ENCODE peak calls at places on chromosomes 5 and 9, in four cellular contexts. One of them, this sample, is unnamed.

GRCh38 chr5:178460174-178460573 is 130.0 kb downstream of the COL23A1 start:
- DNase-seq in bronchial epithelial cell: no peak
- DNase-seq in NCI-H1417: no peak
- DNase-seq in naive thymus-derived CD8-positive, alpha-beta T cell: no peak
- DNase-seq in this sample: no peak

GRCh38 chr9:34493972-34494535 is 28.7 kb downstream of the ENHO start:
- DNase-seq in NCI-H1417: no peak
- DNase-seq in bronchial epithelial cell: peak; percentile 22
- DNase-seq in naive thymus-derived CD8-positive, alpha-beta T cell: peak; percentile 29
- DNase-seq in this sample: no peak

GRCh38 chr5:60287174-60287771 is 393.7 kb upstream of the PDE4D start:
- DNase-seq in NCI-H1417: peak; percentile 64
- DNase-seq in bronchial epithelial cell: peak; percentile 66
- DNase-seq in naive thymus-derived CD8-positive, alpha-beta T cell: no peak
- DNase-seq in this sample: peak; percentile 19

GRCh38 chr9:109831996-109832395 is 52.0 kb downstream of the PALM2AKAP2 start:
- DNase-seq in NCI-H1417: no peak
- DNase-seq in bronchial epithelial cell: no peak
- DNase-seq in naive thymus-derived CD8-positive, alpha-beta T cell: no peak
- DNase-seq in this sample: no peak

GRCh38 chr9:109779711-109780452 is at the start of gene PALM2AKAP2:
- DNase-seq in naive thymus-derived CD8-positive, alpha-beta T cell: peak; percentile 4
- DNase-seq in NCI-H1417: peak; percentile 81
- DNase-seq in bronchial epithelial cell: peak; percentile 44
- DNase-seq in this sample: no peak

GRCh38 chr5:134510970-134511795 is 14.3 kb upstream of the JADE2 start:
- DNase-seq in bronchial epithelial cell: peak; percentile 90
- DNase-seq in NCI-H1417: no peak
- DNase-seq in naive thymus-derived CD8-positive, alpha-beta T cell: no peak
- DNase-seq in this sample: no peak

GRCh38 chr5:63053019-63053638 is 474.5 kb downstream of the LRRC70 start:
- DNase-seq in naive thymus-derived CD8-positive, alpha-beta T cell: no peak
- DNase-seq in bronchial epithelial cell: no peak
- DNase-seq in NCI-H1417: no peak
- DNase-seq in this sample: no peak

GRCh38 chr9:128920381-128921058 is at the start of gene PHYHD1:
- DNase-seq in bronchial epithelial cell: peak; percentile 71
- DNase-seq in NCI-H1417: no peak
- DNase-seq in naive thymus-derived CD8-positive, alpha-beta T cell: no peak
- DNase-seq in this sample: no peak

GRCh38 chr9:121240394-121241145 is 27.4 kb upstream of the GSN start:
- DNase-seq in bronchial epithelial cell: no peak
- DNase-seq in naive thymus-derived CD8-positive, alpha-beta T cell: no peak
- DNase-seq in NCI-H1417: no peak
- DNase-seq in this sample: no peak

GRCh38 chr9:112655633-112656032 is 62.3 kb downstream of the INIP start:
- DNase-seq in bronchial epithelial cell: no peak
- DNase-seq in NCI-H1417: no peak
- DNase-seq in naive thymus-derived CD8-positive, alpha-beta T cell: no peak
- DNase-seq in this sample: no peak

GRCh38 chr5:93189707-93190120 is 391.3 kb downstream of the NR2F1-AS1 start:
- DNase-seq in bronchial epithelial cell: peak; percentile 100
- DNase-seq in NCI-H1417: no peak
- DNase-seq in naive thymus-derived CD8-positive, alpha-beta T cell: no peak
- DNase-seq in this sample: no peak

GRCh38 chr9:92655896-92656536 is 13.9 kb downstream of the IPPK start:
- DNase-seq in NCI-H1417: no peak
- DNase-seq in bronchial epithelial cell: no peak
- DNase-seq in naive thymus-derived CD8-positive, alpha-beta T cell: no peak
- DNase-seq in this sample: no peak

GRCh38 chr5:139383275-139383992 is at the start of gene SLC23A1:
- DNase-seq in NCI-H1417: no peak
- DNase-seq in naive thymus-derived CD8-positive, alpha-beta T cell: no peak
- DNase-seq in bronchial epithelial cell: no peak
- DNase-seq in this sample: no peak

GRCh38 chr5:149014634-149015033 is 48.2 kb downstream of the SH3TC2 start:
- DNase-seq in NCI-H1417: no peak
- DNase-seq in naive thymus-derived CD8-positive, alpha-beta T cell: no peak
- DNase-seq in bronchial epithelial cell: no peak
- DNase-seq in this sample: no peak

GRCh38 chr9:132350861-132351315 is 3.9 kb downstream of the SETX start:
- DNase-seq in naive thymus-derived CD8-positive, alpha-beta T cell: no peak
- DNase-seq in bronchial epithelial cell: no peak
- DNase-seq in NCI-H1417: no peak
- DNase-seq in this sample: peak; percentile 42

GRCh38 chr5:168472329-168472728 is 13.9 kb upstream of the RARS1 start:
- DNase-seq in bronchial epithelial cell: peak; percentile 85
- DNase-seq in NCI-H1417: no peak
- DNase-seq in naive thymus-derived CD8-positive, alpha-beta T cell: no peak
- DNase-seq in this sample: no peak

GRCh38 chr5:57036621-57037160 is 84.8 kb upstream of the MIER3 start:
- DNase-seq in NCI-H1417: no peak
- DNase-seq in naive thymus-derived CD8-positive, alpha-beta T cell: no peak
- DNase-seq in bronchial epithelial cell: no peak
- DNase-seq in this sample: no peak

GRCh38 chr9:96067004-96067403 is 191.5 kb downstream of the ERCC6L2 start:
- DNase-seq in NCI-H1417: no peak
- DNase-seq in naive thymus-derived CD8-positive, alpha-beta T cell: no peak
- DNase-seq in bronchial epithelial cell: no peak
- DNase-seq in this sample: no peak

GRCh38 chr5:123732261-123732660 is 220.3 kb downstream of the CSNK1G3 start:
- DNase-seq in bronchial epithelial cell: no peak
- DNase-seq in NCI-H1417: no peak
- DNase-seq in naive thymus-derived CD8-positive, alpha-beta T cell: no peak
- DNase-seq in this sample: no peak

GRCh38 chr9:86713970-86714369 is 233.3 kb downstream of the GAS1 start:
- DNase-seq in NCI-H1417: no peak
- DNase-seq in naive thymus-derived CD8-positive, alpha-beta T cell: no peak
- DNase-seq in bronchial epithelial cell: no peak
- DNase-seq in this sample: no peak

GRCh38 chr5:156361451-156362109 is 34.6 kb downstream of the SGCD start:
- DNase-seq in NCI-H1417: no peak
- DNase-seq in bronchial epithelial cell: no peak
- DNase-seq in naive thymus-derived CD8-positive, alpha-beta T cell: no peak
- DNase-seq in this sample: no peak

GRCh38 chr5:39578887-39579497 is 154.2 kb upstream of the DAB2 start:
- DNase-seq in bronchial epithelial cell: peak; percentile 34
- DNase-seq in NCI-H1417: peak; percentile 39
- DNase-seq in naive thymus-derived CD8-positive, alpha-beta T cell: no peak
- DNase-seq in this sample: peak; percentile 14

GRCh38 chr5:95043234-95043633 is 241.7 kb downstream of the MCTP1 start:
- DNase-seq in NCI-H1417: no peak
- DNase-seq in naive thymus-derived CD8-positive, alpha-beta T cell: no peak
- DNase-seq in bronchial epithelial cell: no peak
- DNase-seq in this sample: no peak

GRCh38 chr9:107345327-107345726 is 62.2 kb downstream of the RAD23B start:
- DNase-seq in naive thymus-derived CD8-positive, alpha-beta T cell: no peak
- DNase-seq in NCI-H1417: peak; percentile 82
- DNase-seq in bronchial epithelial cell: no peak
- DNase-seq in this sample: no peak

GRCh38 chr9:132931178-132931735 is 13.2 kb downstream of the TSC1 start:
- DNase-seq in NCI-H1417: no peak
- DNase-seq in naive thymus-derived CD8-positive, alpha-beta T cell: no peak
- DNase-seq in bronchial epithelial cell: no peak
- DNase-seq in this sample: no peak

GRCh38 chr9:21993893-21994525 is at the start of gene CDKN2A:
- DNase-seq in bronchial epithelial cell: no peak
- DNase-seq in NCI-H1417: no peak
- DNase-seq in naive thymus-derived CD8-positive, alpha-beta T cell: no peak
- DNase-seq in this sample: peak; percentile 62

GRCh38 chr5:127970854-127971425 is 112.6 kb upstream of the SLC12A2 start:
- DNase-seq in naive thymus-derived CD8-positive, alpha-beta T cell: no peak
- DNase-seq in NCI-H1417: peak; percentile 31
- DNase-seq in bronchial epithelial cell: no peak
- DNase-seq in this sample: no peak

GRCh38 chr5:72817076-72817476 is 615 bp downstream of the TNPO1 start:
- DNase-seq in NCI-H1417: peak; percentile 78
- DNase-seq in naive thymus-derived CD8-positive, alpha-beta T cell: peak; percentile 12
- DNase-seq in bronchial epithelial cell: peak; percentile 49
- DNase-seq in this sample: peak; percentile 51

GRCh38 chr9:114501786-114502682 is 3.2 kb downstream of the WHRN start:
- DNase-seq in bronchial epithelial cell: peak; percentile 49
- DNase-seq in NCI-H1417: peak; percentile 93
- DNase-seq in naive thymus-derived CD8-positive, alpha-beta T cell: no peak
- DNase-seq in this sample: no peak

GRCh38 chr9:99385814-99386279 is 163.8 kb downstream of the SEC61B start:
- DNase-seq in NCI-H1417: peak; percentile 38
- DNase-seq in bronchial epithelial cell: peak; percentile 63
- DNase-seq in naive thymus-derived CD8-positive, alpha-beta T cell: no peak
- DNase-seq in this sample: no peak

GRCh38 chr5:14595189-14595588 is 13.6 kb downstream of the OTULINL start:
- DNase-seq in naive thymus-derived CD8-positive, alpha-beta T cell: no peak
- DNase-seq in bronchial epithelial cell: no peak
- DNase-seq in NCI-H1417: no peak
- DNase-seq in this sample: peak; percentile 8

GRCh38 chr9:121309833-121310425 is 42.0 kb downstream of the GSN start:
- DNase-seq in NCI-H1417: no peak
- DNase-seq in naive thymus-derived CD8-positive, alpha-beta T cell: no peak
- DNase-seq in bronchial epithelial cell: no peak
- DNase-seq in this sample: no peak

GRCh38 chr9:29233193-29233592 is 1659.9 kb upstream of the C9orf72 start:
- DNase-seq in bronchial epithelial cell: no peak
- DNase-seq in naive thymus-derived CD8-positive, alpha-beta T cell: no peak
- DNase-seq in NCI-H1417: no peak
- DNase-seq in this sample: no peak

GRCh38 chr5:61298580-61298979 is 33.5 kb upstream of the ZSWIM6 start:
- DNase-seq in naive thymus-derived CD8-positive, alpha-beta T cell: no peak
- DNase-seq in bronchial epithelial cell: peak; percentile 95
- DNase-seq in NCI-H1417: no peak
- DNase-seq in this sample: no peak

This sample was measured in naive B cell.